ENCODE peak calls at places on chromosomes 16 and 17, in nine cellular contexts. Z is SK-N-SH, K is omental fat pad, H is H1, F is HFFc6, S is MM.1S, P is foreskin fibroblast, E is AG10803, D is PC-3. R is an unnamed sample.

GRCh38 chr16:17364319-17365210 is 106.2 kb downstream of the XYLT1 start:
- DNase-seq in Z (peak; percentile 25), E (peak; percentile 97), D (no peak), H (no peak), F (peak; percentile 94), P (peak; percentile 90), S (no peak), K (no peak), R (peak; percentile 53)

GRCh38 chr16:65728172-65728571 is 606.3 kb upstream of the CDH11 start:
- DNase-seq in S (no peak), K (no peak), D (no peak), E (no peak), H (no peak), F (no peak), P (no peak), Z (no peak), R (no peak)

GRCh38 chr17:40547079-40547784 is 18.0 kb downstream of the CCR7 start:
- DNase-seq in K (no peak), P (no peak), Z (no peak), S (no peak), F (no peak), H (no peak), E (no peak), D (no peak), R (peak; percentile 90)

GRCh38 chr17:8320990-8321389 is 10.9 kb downstream of the ARHGEF15 start:
- DNase-seq in S (no peak), E (no peak), H (no peak), Z (no peak), P (no peak), D (no peak), K (no peak), F (no peak), R (no peak)

GRCh38 chr17:36095992-36096391 is 6.0 kb upstream of the CCL3 start:
- DNase-seq in E (no peak), F (no peak), K (no peak), P (no peak), D (no peak), H (no peak), Z (no peak), S (peak; percentile 56), R (no peak)

GRCh38 chr16:30858829-30859423 is 35.0 kb downstream of the BCL7C start:
- DNase-seq in D (no peak), K (no peak), E (no peak), P (no peak), F (no peak), S (no peak), H (no peak), Z (no peak), R (no peak)

GRCh38 chr17:19384723-19385391 is 2.1 kb downstream of the MFAP4 start:
- DNase-seq in S (no peak), Z (peak; percentile 84), P (peak; percentile 99), K (peak; percentile 22), H (no peak), D (no peak), E (peak; percentile 97), F (peak; percentile 46), R (peak; percentile 52)

GRCh38 chr17:37048806-37049205 is 100.1 kb downstream of the AATF start:
- DNase-seq in H (no peak), P (no peak), S (no peak), D (no peak), Z (no peak), F (no peak), K (no peak), E (no peak), R (no peak)

GRCh38 chr16:74521691-74522090 is 85.2 kb downstream of the GLG1 start:
- DNase-seq in S (no peak), E (peak; percentile 50), P (peak; percentile 53), F (peak; percentile 43), D (no peak), K (no peak), Z (peak; percentile 12), H (no peak), R (no peak)

GRCh38 chr17:77061711-77062110 is 79.1 kb upstream of the SEC14L1 start:
- DNase-seq in H (no peak), E (no peak), P (no peak), S (no peak), F (no peak), Z (no peak), D (no peak), K (no peak), R (no peak)

GRCh38 chr17:75010683-75011406 is 1.6 kb upstream of the MRPL58 start:
- DNase-seq in F (peak; percentile 63), Z (peak; percentile 91), K (no peak), P (peak; percentile 31), S (no peak), E (no peak), D (peak; percentile 65), H (no peak), R (no peak)

GRCh38 chr17:80952291-80952690 is 39.4 kb upstream of the CHMP6 start:
- DNase-seq in K (no peak), P (no peak), F (no peak), Z (peak; percentile 27), H (no peak), S (no peak), E (no peak), D (no peak), R (no peak)

GRCh38 chr17:74386397-74386796 is 19.1 kb downstream of the GPR142 start:
- DNase-seq in D (no peak), Z (no peak), H (no peak), F (no peak), E (no peak), P (no peak), K (no peak), S (no peak), R (no peak)

GRCh38 chr17:74780443-74781238 is 4.5 kb upstream of the NAT9 start:
- DNase-seq in K (no peak), E (no peak), P (peak; percentile 42), H (no peak), D (peak; percentile 57), F (peak; percentile 32), Z (peak; percentile 81), S (peak; percentile 70), R (no peak)

GRCh38 chr16:57013268-57013667 is 23.9 kb downstream of the NLRC5 start:
- DNase-seq in E (peak; percentile 67), P (peak; percentile 64), K (no peak), Z (no peak), S (no peak), H (no peak), D (peak; percentile 42), F (peak; percentile 85), R (no peak)

GRCh38 chr17:69511244-69511643 is 96.7 kb downstream of the MAP2K6 start:
- DNase-seq in F (no peak), D (no peak), S (no peak), K (no peak), Z (no peak), P (no peak), H (no peak), E (no peak), R (no peak)

GRCh38 chr16:7206469-7206868 is 126.2 kb upstream of the RBFOX1 start:
- DNase-seq in P (no peak), Z (no peak), H (no peak), E (no peak), F (no peak), D (no peak), S (no peak), K (no peak), R (no peak)
- TF ChIP-seq CTCF in P (no peak), Z (no peak), H (no peak), E (no peak), F (no peak), D (no peak), S (no peak), K (no peak), R (no peak)

DNA sequence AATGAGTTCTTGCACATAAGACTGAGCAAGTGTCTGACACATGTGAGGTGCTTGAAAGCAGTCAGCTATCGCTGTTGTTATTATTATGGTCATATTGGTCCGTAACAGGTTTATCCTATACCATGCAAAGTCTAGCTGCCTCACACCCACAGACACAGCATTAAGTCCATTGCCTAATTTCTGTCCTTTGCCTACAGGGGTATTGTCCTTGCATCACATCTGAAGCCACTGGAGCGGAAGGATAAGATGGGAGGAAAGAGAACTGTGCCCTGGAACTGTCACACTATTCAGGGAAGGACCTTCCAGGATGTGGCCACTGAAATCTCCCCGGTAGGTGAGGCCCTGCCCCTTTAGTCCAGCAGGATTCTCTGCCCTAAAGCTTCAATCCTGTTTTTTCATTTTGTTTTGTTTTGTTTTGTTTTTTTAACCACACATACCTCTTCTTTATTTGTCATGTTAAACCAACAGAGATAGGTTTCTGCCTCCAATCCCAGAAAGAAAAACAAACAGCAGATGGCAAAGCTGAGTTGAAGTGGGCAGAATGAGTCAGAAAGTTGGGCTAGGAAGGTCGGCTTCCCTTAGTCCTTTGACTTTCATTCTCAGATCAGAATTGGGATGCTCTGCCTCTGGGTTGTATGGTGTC is 2.2 kb upstream of the EFTUD2 start:
- DNase-seq in P (peak; percentile 87), F (peak; percentile 83), Z (no peak), E (peak; percentile 60), H (no peak), S (no peak), K (no peak), D (peak; percentile 93), R (no peak)
- TF ChIP-seq CTCF in P (peak; percentile 14), F (peak; percentile 60), Z (peak; percentile 53), E (peak; percentile 47), H (no peak), S (no peak), K (no peak), D (peak; percentile 69), R (no peak)

GRCh38 chr16:67199011-67199807 is at the start of gene ELMO3:
- DNase-seq in K (no peak), H (no peak), S (no peak), D (no peak), P (peak; percentile 36), F (no peak), Z (peak; percentile 72), E (no peak), R (peak; percentile 65)
- TF ChIP-seq CTCF in K (no peak), H (peak; percentile 88), S (no peak), D (no peak), P (peak; percentile 16), F (peak; percentile 50), Z (no peak), E (peak; percentile 42), R (peak; percentile 76)

DNA sequence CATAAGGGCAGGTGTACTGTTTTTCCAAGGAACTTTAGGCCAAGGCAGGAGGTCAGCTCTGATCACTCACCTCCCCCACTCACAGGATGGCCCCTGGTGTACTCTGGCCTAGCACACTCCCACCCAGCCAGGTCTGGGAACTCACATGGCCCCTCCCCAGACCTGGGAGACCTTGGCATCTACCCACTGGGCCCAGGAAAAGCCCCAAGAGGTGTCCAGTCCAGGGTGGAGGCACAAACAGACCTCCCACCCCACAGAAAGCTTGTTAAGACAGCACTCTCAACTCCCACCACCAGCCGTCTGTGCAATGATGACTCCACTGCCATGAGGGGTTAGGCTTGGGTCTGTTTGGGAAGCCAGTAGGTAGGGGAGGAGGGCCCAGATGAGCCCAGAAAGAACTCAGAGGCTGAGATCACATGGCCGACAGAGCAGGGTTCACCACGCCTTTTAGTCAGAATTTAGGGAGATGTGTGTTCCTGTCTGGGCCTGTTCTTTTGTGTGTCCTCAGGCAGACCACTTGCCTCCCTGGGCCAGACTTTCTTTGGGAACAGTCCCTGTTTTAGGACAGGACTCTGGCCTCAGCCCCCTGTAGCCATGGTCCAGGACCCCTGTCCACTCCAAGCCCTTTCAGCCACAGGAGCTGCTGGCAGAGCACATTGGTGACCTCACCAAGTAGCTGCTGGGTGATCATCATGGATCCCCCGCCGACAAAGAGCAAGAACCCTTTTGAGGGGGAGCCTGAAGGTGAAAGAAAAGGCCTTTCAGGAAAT is 12.1 kb upstream of the CBFB start:
- DNase-seq in F (no peak), E (no peak), S (no peak), D (no peak), H (no peak), Z (no peak), K (no peak), P (no peak), R (no peak)
- TF ChIP-seq CTCF in F (no peak), E (no peak), S (no peak), D (no peak), H (no peak), Z (no peak), K (no peak), P (no peak), R (no peak)

R was measured in prostate gland.